ENCODE peak calls at places on chromosomes 7 and 10, in nine cellular contexts. I is sigmoid colon, C is PC-9, F is left ventricle myocardium inferior, S is IMR-90, G is gastrocnemius medialis, J is pancreas, R is Karpas-422, O is lower lobe of right lung. P is an unnamed sample.

GRCh38 chr7:94957041-94957440 is 49.6 kb downstream of the PPP1R9A start:
- DNase-seq in G (no peak), F (no peak), S (no peak), J (no peak), C (no peak), O (no peak), I (no peak), R (no peak), P (no peak)

GRCh38 chr10:58752665-58753064 is 240.0 kb downstream of the BICC1 start:
- DNase-seq in J (no peak), G (no peak), O (no peak), C (no peak), S (no peak), F (no peak), I (no peak), R (no peak), P (no peak)

GRCh38 chr7:930975-931758 is 23.3 kb downstream of the ADAP1 start:
- DNase-seq in R (no peak), J (peak), F (no peak), C (no peak), I (peak), S (no peak), O (peak), G (no peak), P (no peak)

GRCh38 chr7:106041140-106041717 is 70.9 kb downstream of the SYPL1 start:
- DNase-seq in O (no peak), R (peak), J (no peak), G (no peak), I (peak), F (no peak), S (peak), C (peak), P (no peak)

GRCh38 chr7:21450876-21451275 is 23.0 kb downstream of the SP4 start:
- DNase-seq in G (no peak), S (no peak), J (no peak), O (no peak), C (no peak), F (no peak), I (no peak), R (no peak), P (no peak)

GRCh38 chr10:60464659-60465058 is 75.0 kb upstream of the ANK3 start:
- DNase-seq in I (no peak), F (no peak), C (no peak), R (no peak), O (no peak), J (no peak), G (no peak), S (no peak), P (no peak)

GRCh38 chr7:157419030-157419293 is 82.2 kb downstream of the DNAJB6 start:
- DNase-seq in I (no peak), G (no peak), J (no peak), S (no peak), F (no peak), R (no peak), C (no peak), O (no peak), P (no peak)

GRCh38 chr7:40885503-40885902 is 750.7 kb downstream of the SUGCT start:
- DNase-seq in G (no peak), O (no peak), R (no peak), C (peak), J (no peak), S (peak), F (no peak), I (no peak), P (no peak)

GRCh38 chr7:24881622-24882021 is 98.4 kb downstream of the OSBPL3 start:
- DNase-seq in I (no peak), J (no peak), S (no peak), C (no peak), F (no peak), O (no peak), R (no peak), G (no peak), P (no peak)

GRCh38 chr7:24884401-24884800 is 95.6 kb downstream of the OSBPL3 start:
- DNase-seq in G (no peak), J (no peak), O (no peak), F (no peak), C (no peak), R (no peak), S (no peak), I (no peak), P (no peak)

GRCh38 chr7:24883632-24884013 is 96.4 kb downstream of the OSBPL3 start:
- DNase-seq in S (no peak), G (no peak), I (no peak), R (peak), C (no peak), J (no peak), O (no peak), F (no peak), P (no peak)

GRCh38 chr7:24885305-24885704 is 94.7 kb downstream of the OSBPL3 start:
- DNase-seq in J (no peak), C (no peak), F (no peak), S (no peak), O (no peak), R (peak), I (no peak), G (peak), P (no peak)

GRCh38 chr7:24882989-24883631 is 96.9 kb downstream of the OSBPL3 start:
- DNase-seq in O (no peak), R (peak), G (peak), C (no peak), I (peak), J (no peak), F (peak), S (peak), P (peak)
- H3K27ac ChIP-seq in O (no peak), R (peak), G (peak), C (no peak), I (no peak), J (no peak), F (peak), S (no peak), P (no peak)

DNA sequence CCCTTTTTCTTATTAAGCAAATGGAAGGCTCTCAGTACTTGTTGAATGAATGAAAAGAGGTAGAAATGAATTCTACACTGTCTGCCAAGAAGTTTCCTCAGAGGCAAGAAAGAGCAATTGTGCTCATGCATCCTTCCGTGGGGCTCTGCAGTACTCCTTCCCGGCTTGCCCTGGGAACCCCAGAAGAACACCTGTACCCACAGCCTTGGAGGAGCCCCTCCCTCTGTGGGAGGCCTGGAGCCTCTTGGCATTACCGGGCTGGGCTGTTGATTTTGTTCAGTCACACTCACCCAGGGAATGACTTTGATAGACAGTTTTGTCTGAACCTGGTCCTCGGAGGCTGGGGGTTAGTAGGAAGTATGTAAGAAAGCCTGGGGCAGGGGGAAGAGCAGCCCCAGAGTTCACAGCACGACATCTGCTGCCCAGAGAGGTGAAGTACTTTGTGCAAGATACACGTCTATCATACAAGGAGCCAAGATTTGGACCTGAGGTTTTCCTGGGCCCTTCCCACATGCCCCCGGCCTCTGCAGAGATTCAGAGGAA is 134.8 kb upstream of the GDF10 start:
- DNase-seq in I (no peak), C (no peak), G (no peak), R (no peak), O (no peak), S (no peak), J (no peak), F (no peak), P (no peak)
- H3K27ac ChIP-seq in I (peak), C (no peak), G (peak), R (no peak), O (peak), S (peak), J (no peak), F (peak), P (peak)

GRCh38 chr10:123863721-123864432 is 27.7 kb downstream of the CPXM2 start:
- DNase-seq in C (no peak), G (no peak), J (no peak), F (no peak), O (no peak), S (no peak), R (no peak), I (no peak), P (no peak)
- H3K27ac ChIP-seq in C (no peak), G (no peak), J (no peak), F (no peak), O (no peak), S (no peak), R (no peak), I (peak), P (no peak)

GRCh38 chr7:121610243-121610642 is 214.1 kb upstream of the FAM3C start:
- DNase-seq in G (peak), C (no peak), I (no peak), F (no peak), O (no peak), R (no peak), S (no peak), J (no peak), P (no peak)
- H3K27ac ChIP-seq in G (no peak), C (no peak), I (no peak), F (peak), O (no peak), R (no peak), S (no peak), J (no peak), P (no peak)

DNA sequence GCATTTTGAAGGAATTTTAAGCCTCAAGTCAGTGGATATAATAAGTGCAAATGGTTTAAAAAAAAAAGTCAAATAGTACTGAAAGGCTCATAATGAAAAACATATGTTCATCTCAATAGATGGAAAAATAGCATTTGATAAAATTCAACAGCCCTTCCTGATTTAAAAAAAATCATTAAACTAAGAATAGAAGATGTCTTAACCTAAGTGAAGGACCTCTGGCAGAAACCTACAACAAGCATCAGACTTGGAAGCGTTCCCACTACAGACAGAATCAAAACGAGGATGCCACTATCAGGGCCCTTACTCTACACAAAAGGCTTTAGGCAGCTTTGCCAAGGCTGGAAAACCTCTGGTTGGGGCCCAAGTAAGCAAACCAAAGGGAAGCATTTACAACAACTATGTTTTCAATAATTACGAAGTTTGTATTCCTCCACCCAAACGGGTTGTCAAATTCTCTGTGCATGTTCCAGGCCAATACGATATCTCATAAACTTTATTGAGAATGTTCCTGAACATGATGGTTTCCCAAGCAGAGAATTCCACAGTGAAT is 45.1 kb downstream of the CYTH3 start:
- DNase-seq in O (no peak), S (peak), G (no peak), R (no peak), C (no peak), J (no peak), I (no peak), F (no peak), P (no peak)
- H3K27ac ChIP-seq in O (peak), S (peak), G (peak), R (no peak), C (no peak), J (no peak), I (peak), F (peak), P (no peak)

GRCh38 chr10:88927291-88927690 is 25.3 kb downstream of the ACTA2 start:
- DNase-seq in C (no peak), S (no peak), I (no peak), O (no peak), J (no peak), F (no peak), G (no peak), R (no peak), P (no peak)

GRCh38 chr10:88923525-88923924 is 29.0 kb downstream of the ACTA2 start:
- DNase-seq in I (no peak), F (no peak), O (no peak), S (peak), G (no peak), C (no peak), R (no peak), J (no peak), P (no peak)

GRCh38 chr10:88922041-88922440 is 30.5 kb downstream of the ACTA2 start:
- DNase-seq in R (no peak), C (no peak), O (no peak), G (no peak), F (no peak), S (peak), J (no peak), I (no peak), P (no peak)

GRCh38 chr10:88928254-88928653 is 24.3 kb downstream of the ACTA2 start:
- DNase-seq in R (no peak), G (no peak), J (no peak), C (no peak), I (no peak), F (no peak), S (no peak), O (no peak), P (no peak)

DNA sequence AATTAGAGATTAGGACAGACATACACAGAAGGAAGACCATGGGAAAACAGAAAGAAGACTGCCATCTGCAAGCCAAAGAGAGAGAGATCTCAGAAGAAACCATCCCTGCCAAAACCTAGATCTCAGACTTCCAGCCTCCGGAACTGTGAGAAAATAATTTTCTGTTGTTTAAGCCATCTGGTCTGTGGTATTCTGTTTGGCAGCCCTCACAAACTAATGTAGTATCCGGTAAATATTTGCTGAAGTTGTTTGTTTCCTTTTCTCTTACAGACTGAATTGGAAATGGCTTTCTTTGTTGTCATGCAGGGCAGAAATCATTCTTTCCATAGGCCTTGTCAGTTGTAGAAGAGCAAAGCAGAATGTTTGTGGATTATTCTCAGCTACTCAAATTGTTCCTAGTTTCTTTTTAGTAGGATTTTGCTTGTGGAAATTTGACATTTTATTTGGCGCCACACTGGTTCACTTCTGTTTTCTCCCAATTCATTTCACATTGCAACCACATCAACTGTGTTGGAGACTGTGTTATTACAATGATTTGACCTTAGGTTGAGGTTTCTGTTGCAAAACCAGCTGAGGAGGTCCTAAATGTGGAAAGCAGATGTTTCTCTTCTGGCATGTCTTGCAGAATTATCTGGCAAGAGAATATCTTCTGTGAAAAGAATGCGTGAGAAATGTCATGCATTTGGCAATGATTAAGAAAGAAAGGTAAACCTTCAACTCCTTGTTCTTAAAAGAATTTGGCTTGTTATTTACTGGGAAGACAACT is 25.9 kb downstream of the ACTA2 start:
- DNase-seq in C (no peak), O (no peak), F (no peak), G (no peak), S (peak), I (no peak), R (no peak), J (no peak), P (no peak)
- H3K27ac ChIP-seq in C (no peak), O (peak), F (peak), G (peak), S (peak), I (peak), R (no peak), J (no peak), P (no peak)

GRCh38 chr7:37448637-37449331 is at the start of gene ELMO1:
- DNase-seq in G (peak), C (no peak), S (peak), F (peak), R (peak), O (peak), I (peak), J (peak), P (no peak)
- H3K27ac ChIP-seq in G (peak), C (no peak), S (no peak), F (peak), R (peak), O (peak), I (peak), J (no peak), P (no peak)

GRCh38 chr7:142407939-142408573 is 150.2 kb upstream of the PRSS58 start:
- DNase-seq in R (no peak), C (no peak), F (no peak), I (no peak), O (no peak), S (no peak), J (no peak), G (no peak), P (no peak)

GRCh38 chr7:142413280-142414000 is 155.6 kb upstream of the PRSS58 start:
- DNase-seq in R (no peak), G (no peak), O (no peak), J (no peak), C (no peak), F (no peak), I (no peak), S (no peak), P (peak)

GRCh38 chr7:142412551-142413193 is 154.8 kb upstream of the PRSS58 start:
- DNase-seq in I (no peak), R (peak), S (peak), O (no peak), G (no peak), C (peak), J (no peak), F (no peak), P (peak)

GRCh38 chr7:142408794-142409193 is 150.9 kb upstream of the PRSS58 start:
- DNase-seq in C (no peak), S (no peak), I (no peak), O (no peak), R (no peak), J (no peak), F (no peak), G (no peak), P (no peak)

GRCh38 chr7:142409471-142409870 is 151.6 kb upstream of the PRSS58 start:
- DNase-seq in G (no peak), I (no peak), S (no peak), R (no peak), C (no peak), O (no peak), J (no peak), F (no peak), P (no peak)
- H3K27ac ChIP-seq in G (no peak), I (no peak), S (no peak), R (no peak), C (no peak), O (no peak), J (no peak), F (no peak), P (no peak)

DNA sequence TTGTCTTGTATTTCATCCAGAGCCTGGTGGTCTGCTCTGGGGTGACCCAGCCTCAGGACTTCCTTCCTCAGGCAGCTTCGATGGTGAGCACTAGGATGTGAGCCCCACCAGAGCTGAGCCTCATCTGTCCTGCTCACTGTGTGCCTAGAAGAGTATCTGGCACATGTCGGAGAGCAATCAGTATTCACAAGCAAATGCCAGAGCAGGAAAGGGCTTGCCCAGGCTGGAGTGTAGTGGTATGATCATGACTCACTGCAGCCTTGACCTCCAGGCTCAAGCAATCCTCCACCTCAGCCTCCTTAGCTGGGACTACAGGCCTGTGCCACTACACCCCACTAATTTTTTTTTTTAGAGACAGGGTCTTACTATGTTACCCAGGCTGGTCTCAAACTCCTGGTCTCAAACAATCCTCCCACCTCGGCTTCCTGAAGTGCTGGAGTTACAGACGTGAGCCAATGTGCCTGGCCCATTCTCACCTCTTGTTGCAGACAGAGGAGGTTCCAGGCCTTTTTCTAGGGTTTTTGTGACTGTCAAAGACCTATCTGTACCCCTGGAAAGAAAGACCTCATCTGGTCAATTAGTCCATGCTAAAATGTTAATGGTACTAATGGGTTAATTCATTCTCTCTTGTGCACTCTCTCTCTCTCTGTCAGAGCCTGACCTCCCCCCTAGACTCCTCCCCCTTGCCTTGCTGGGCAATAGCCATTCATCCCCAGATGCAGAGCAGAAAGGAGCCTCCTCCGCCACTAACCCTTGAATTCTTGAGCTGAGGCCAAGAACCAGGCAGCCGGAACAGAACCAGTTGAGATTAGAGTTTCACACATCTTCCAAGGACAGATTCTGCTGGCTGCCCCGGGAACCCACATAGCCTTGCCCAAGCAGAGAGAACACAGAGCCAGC is 209.9 kb downstream of the SKIDA1 start:
- DNase-seq in G (peak), F (peak), C (peak), O (peak), R (no peak), S (peak), I (peak), J (no peak), P (peak)
- H3K27ac ChIP-seq in G (peak), F (peak), C (no peak), O (peak), R (no peak), S (peak), I (peak), J (no peak), P (peak)

GRCh38 chr7:123415625-123416024 is 118.8 kb downstream of the IQUB start:
- DNase-seq in S (no peak), F (no peak), I (no peak), O (no peak), C (no peak), G (no peak), J (no peak), R (no peak), P (no peak)

DNA sequence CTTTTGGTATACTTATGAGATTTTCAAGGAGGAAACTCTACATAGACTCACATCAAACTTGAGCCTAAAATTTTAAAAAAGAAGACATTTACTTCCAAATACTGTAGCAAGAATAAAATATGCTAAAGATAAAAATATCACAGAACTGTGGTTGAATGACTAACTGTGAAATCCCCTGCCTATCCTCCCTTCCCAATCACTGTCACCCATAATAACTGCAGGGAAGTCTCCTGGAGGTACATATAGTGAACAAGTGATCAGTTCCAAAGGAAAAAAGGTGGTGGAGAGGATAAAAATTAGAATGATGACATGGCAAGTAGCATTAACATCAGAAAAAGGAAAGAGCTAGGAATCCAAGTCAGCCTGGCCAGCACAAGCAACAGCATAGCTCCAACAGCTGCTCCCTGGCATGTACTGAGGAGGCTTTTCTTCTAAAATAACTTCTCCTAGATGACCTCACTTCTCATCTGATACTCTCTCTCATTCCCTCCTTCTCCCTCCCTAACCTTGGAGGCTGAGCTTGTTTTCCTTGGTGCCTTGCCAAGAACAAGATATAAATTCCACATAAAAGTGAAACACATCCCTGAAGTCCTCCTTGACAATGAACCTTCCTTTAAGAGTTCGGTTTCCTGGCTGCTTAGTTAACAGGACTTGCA is 124.0 kb downstream of the IQUB start:
- DNase-seq in S (no peak), O (no peak), R (no peak), J (no peak), I (no peak), C (peak), F (peak), G (peak), P (no peak)
- H3K27ac ChIP-seq in S (no peak), O (no peak), R (no peak), J (no peak), I (peak), C (no peak), F (no peak), G (peak), P (no peak)

P was measured in epithelial cell of prostate.